ENCODE peak calls at places on chromosomes 4 and X, in seven cellular contexts. Y, G, Q, A, H, M and S are unnamed samples. For H3K27me3, the result is how much of the 10 kb centered on the place peaks cover.

GRCh38 chr4:93960450-93960849 is 131.9 kb downstream of the ATOH1 start:
- DNase-seq in Y (no peak), G (no peak), Q (no peak), A (no peak), H (no peak), M (no peak), S (no peak)

GRCh38 chr4:110483516-110483915 is 7.6 kb downstream of the ENPEP start:
- DNase-seq in Y (no peak), G (no peak), Q (no peak), A (no peak), H (no peak), M (no peak), S (no peak)

GRCh38 chrX:50799531-50799961 is 14.4 kb downstream of the SHROOM4 start:
- DNase-seq in Y (no peak), G (no peak), Q (no peak), A (no peak), H (no peak), M (no peak), S (no peak)

GRCh38 chr4:1537410-1538095 is 131.3 kb upstream of the NKX1-1 start:
- DNase-seq in Y (no peak), G (no peak), Q (no peak), A (no peak), H (no peak), M (no peak), S (no peak)

GRCh38 chr4:87499415-87500106 is 29.6 kb downstream of the SPARCL1 start:
- DNase-seq in Y (no peak), G (no peak), Q (no peak), A (no peak), H (no peak), M (no peak), S (no peak)

GRCh38 chr4:121656269-121656641 is 40.5 kb downstream of the ANXA5 start:
- DNase-seq in Y (no peak), G (peak), Q (no peak), A (peak), H (peak), M (no peak), S (no peak)

GRCh38 chrX:21781525-21781924 is 23.6 kb upstream of the SMPX start:
- DNase-seq in Y (no peak), G (no peak), Q (no peak), A (no peak), H (no peak), M (no peak), S (no peak)

GRCh38 chr4:41061482-41062185 is 152.7 kb downstream of the APBB2 start:
- DNase-seq in Y (no peak), G (no peak), Q (no peak), A (no peak), H (no peak), M (no peak), S (no peak)

GRCh38 chr4:184953971-184954370 is 64.3 kb upstream of the HELT start:
- DNase-seq in Y (no peak), G (no peak), Q (no peak), A (no peak), H (no peak), M (no peak), S (no peak)

GRCh38 chr4:8615366-8615765 is 22.8 kb downstream of the CPZ start:
- DNase-seq in Y (peak), G (no peak), Q (no peak), A (peak), H (no peak), M (no peak), S (no peak)

GRCh38 chr4:83219344-83219990 is 65.1 kb downstream of the COQ2 start:
- DNase-seq in Y (no peak), G (peak), Q (no peak), A (no peak), H (peak), M (no peak), S (no peak)

GRCh38 chr4:152307669-152308068 is 228.2 kb downstream of the FBXW7 start:
- DNase-seq in Y (no peak), G (no peak), Q (no peak), A (no peak), H (no peak), M (no peak), S (no peak)

GRCh38 chr4:83629945-83630684 is 94.2 kb downstream of the GPAT3 start:
- DNase-seq in Y (peak), G (peak), Q (no peak), A (peak), H (peak), M (no peak), S (no peak)

GRCh38 chrX:18701621-18702361 is 5.7 kb upstream of the PPEF1 start:
- DNase-seq in Y (no peak), G (peak), Q (no peak), A (no peak), H (peak), M (no peak), S (no peak)

GRCh38 chr4:173793937-173794510 is 264.0 kb upstream of the HAND2 start:
- DNase-seq in Y (no peak), G (no peak), Q (no peak), A (no peak), H (no peak), M (no peak), S (no peak)

GRCh38 chr4:102759835-102760644 is 728 bp downstream of the MANBA start:
- DNase-seq in Y (peak), G (peak), Q (no peak), A (peak), H (peak), M (no peak), S (peak)

GRCh38 chrX:135521405-135522131 is 1.1 kb downstream of the INTS6L start:
- DNase-seq in Y (peak), G (peak), Q (peak), A (peak), H (peak), M (peak), S (peak)

GRCh38 chr4:152038238-152038637 is 277.4 kb upstream of the GATB start:
- DNase-seq in Y (no peak), G (no peak), Q (no peak), A (no peak), H (no peak), M (no peak), S (no peak)

GRCh38 chr4:166165829-166166420 is 292.9 kb downstream of the TLL1 start:
- DNase-seq in Y (no peak), G (no peak), Q (no peak), A (no peak), H (peak), M (no peak), S (no peak)

GRCh38 chr4:1659104-1659725 is 24.9 kb downstream of the FAM53A start:
- DNase-seq in Y (no peak), G (no peak), Q (no peak), A (no peak), H (no peak), M (no peak), S (no peak)

GRCh38 chr4:37517326-37517725 is 168.8 kb downstream of the RELL1 start:
- DNase-seq in Y (no peak), G (no peak), Q (no peak), A (no peak), H (no peak), M (no peak), S (no peak)

GRCh38 chrX:1389993-1390285 is 2.0 kb downstream of the SLC25A6 start:
- DNase-seq in Y (no peak), G (no peak), Q (no peak), A (no peak), H (no peak), M (no peak), S (no peak)
- H3K4me3 ChIP-seq in Y (no peak), G (peak), Q (no peak), A (no peak), H (no peak), M (no peak), S (peak)

GRCh38 chr4:126776361-126776760 is 856.4 kb upstream of the INTU start:
- DNase-seq in Y (no peak), G (no peak), Q (no peak), A (no peak), H (no peak), M (no peak), S (no peak)
- TF ChIP-seq POLR2A in Y (no peak), G (no peak), Q (no peak), A (no peak), H (no peak), M (no peak), S (no peak)

GRCh38 chr4:61200991-61201526 is 933 bp downstream of the ADGRL3 start:
- DNase-seq in Y (no peak), G (no peak), Q (no peak), A (no peak), H (no peak), M (peak), S (no peak)
- H3K27me3 ChIP-seq in Y (under half), G (half or more), Q (under half), A (under half), H (under half), M (under half), S (under half)

GRCh38 chr4:2936773-2937145 is 26.4 kb downstream of the NOP14 start:
- DNase-seq in Y (peak), G (no peak), Q (peak), A (no peak), H (no peak), M (no peak), S (peak)
- H3K4me3 ChIP-seq in Y (no peak), G (no peak), Q (no peak), A (no peak), H (no peak), M (no peak), S (peak)

GRCh38 chr4:73067971-73068394 is 1.5 kb downstream of the COX18 start:
- DNase-seq in Y (no peak), G (no peak), Q (no peak), A (no peak), H (no peak), M (no peak), S (no peak)
- TF ChIP-seq POLR2A in Y (no peak), G (no peak), Q (no peak), A (no peak), H (no peak), M (no peak), S (no peak)

GRCh38 chrX:69280956-69281355 is 115.7 kb upstream of the PJA1 start:
- DNase-seq in Y (no peak), G (no peak), Q (no peak), A (no peak), H (peak), M (no peak), S (no peak)

GRCh38 chrX:69282893-69283690 is 117.8 kb upstream of the PJA1 start:
- DNase-seq in Y (no peak), G (no peak), Q (no peak), A (no peak), H (no peak), M (no peak), S (no peak)

GRCh38 chrX:69277369-69277768 is 112.1 kb upstream of the PJA1 start:
- DNase-seq in Y (no peak), G (no peak), Q (no peak), A (no peak), H (no peak), M (no peak), S (no peak)

GRCh38 chrX:69279234-69279633 is 114.0 kb upstream of the PJA1 start:
- DNase-seq in Y (no peak), G (no peak), Q (no peak), A (no peak), H (no peak), M (no peak), S (no peak)

GRCh38 chrX:69277961-69278795 is 112.9 kb upstream of the PJA1 start:
- DNase-seq in Y (no peak), G (no peak), Q (no peak), A (no peak), H (no peak), M (peak), S (no peak)
- H3K27me3 ChIP-seq in Y (under half), G (under half), Q (under half), A (under half), H (under half), M (under half), S (under half)

DNA sequence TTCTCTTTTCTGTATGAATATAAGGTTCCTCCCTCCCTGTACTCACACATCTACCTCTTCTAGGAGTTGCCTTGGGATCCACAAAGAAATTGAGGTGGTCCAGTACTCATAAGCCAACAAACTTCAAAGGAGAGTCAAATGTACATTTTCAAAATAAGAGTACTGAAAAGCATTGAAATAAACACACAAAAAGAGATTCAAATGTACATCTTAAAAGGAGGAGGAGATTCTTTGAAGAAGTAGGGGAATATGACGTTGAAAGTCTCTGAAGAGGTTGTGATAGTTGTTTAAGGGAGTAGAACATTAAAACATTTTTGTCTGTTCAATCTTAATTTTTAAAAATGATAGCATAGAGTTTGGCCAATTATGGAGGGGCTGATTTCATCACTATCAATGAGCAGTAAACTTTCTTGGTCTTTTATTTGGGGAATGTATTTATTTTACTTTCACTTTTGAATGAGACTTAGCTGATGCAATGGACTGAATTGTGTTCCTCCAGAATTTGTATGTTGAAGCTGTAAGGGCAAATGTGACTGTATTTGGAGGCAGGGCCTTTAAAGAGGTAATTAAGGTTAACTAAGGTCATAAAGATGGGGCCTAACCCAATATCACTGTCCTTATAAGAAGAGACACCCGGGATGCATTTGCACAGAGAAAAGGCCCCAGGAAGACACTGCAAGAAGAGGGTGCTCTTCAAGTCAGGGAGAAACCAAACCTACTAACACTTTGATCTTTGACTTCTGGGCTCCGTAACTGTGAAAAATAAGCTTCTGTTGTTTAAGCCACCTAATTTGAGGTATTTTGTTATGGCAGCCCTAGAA is 226.3 kb upstream of the PGRMC2 start:
- DNase-seq in Y (no peak), G (no peak), Q (no peak), A (no peak), H (no peak), M (no peak), S (no peak)
- H3K4me3 ChIP-seq in Y (no peak), G (no peak), Q (no peak), A (no peak), H (no peak), M (no peak), S (no peak)

DNA sequence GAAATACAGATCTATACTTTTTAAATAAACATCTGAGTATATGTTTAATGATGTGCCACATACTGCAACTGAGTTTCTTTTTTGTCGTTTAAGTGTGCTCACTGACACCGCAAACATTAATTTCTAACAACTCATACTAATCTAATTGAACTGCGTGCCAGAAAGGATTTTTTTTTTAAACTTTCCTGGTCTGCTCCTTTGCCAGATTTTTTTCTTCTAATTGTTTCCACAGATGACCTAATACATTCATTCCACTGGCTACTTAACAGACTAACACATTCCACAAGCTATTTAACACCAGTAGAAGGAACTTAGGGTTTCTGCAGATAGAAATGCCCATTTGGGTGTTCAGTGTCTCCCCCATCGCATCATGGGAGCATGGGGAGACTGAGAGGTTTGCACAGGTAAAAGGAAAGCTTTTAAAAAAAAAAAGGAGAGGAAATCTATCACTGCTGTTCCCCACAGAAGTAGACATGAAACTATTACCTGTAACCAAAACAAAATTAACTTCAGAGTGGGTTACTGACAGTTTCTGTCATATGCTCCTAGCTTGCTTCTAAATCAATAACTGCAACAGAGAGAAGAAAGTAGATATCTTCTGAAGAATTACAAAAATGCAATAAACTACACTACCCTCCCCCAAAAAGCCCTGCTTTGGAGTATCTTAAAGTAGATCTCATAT is 31.6 kb downstream of the SH3KBP1 start:
- DNase-seq in Y (no peak), G (no peak), Q (no peak), A (no peak), H (no peak), M (no peak), S (no peak)
- TF ChIP-seq POLR2A in Y (no peak), G (no peak), Q (no peak), A (no peak), H (no peak), M (no peak), S (no peak)

GRCh38 chrX:153884136-153885076 is 1.6 kb downstream of the L1CAM start:
- DNase-seq in Y (no peak), G (no peak), Q (no peak), A (no peak), H (peak), M (no peak), S (no peak)

GRCh38 chrX:153882086-153882498 is 3.9 kb downstream of the L1CAM start:
- DNase-seq in Y (peak), G (no peak), Q (no peak), A (no peak), H (no peak), M (no peak), S (no peak)

GRCh38 chrX:153885208-153885787 is 675 bp downstream of the L1CAM start:
- DNase-seq in Y (no peak), G (no peak), Q (no peak), A (no peak), H (no peak), M (no peak), S (no peak)

GRCh38 chrX:153882557-153882956 is 3.4 kb downstream of the L1CAM start:
- DNase-seq in Y (no peak), G (no peak), Q (no peak), A (no peak), H (no peak), M (no peak), S (no peak)

GRCh38 chrX:153883163-153883843 is 2.7 kb downstream of the L1CAM start:
- DNase-seq in Y (no peak), G (no peak), Q (no peak), A (no peak), H (no peak), M (no peak), S (no peak)
- H3K27me3 ChIP-seq in Y (under half), G (half or more), Q (under half), A (under half), H (under half), M (under half), S (half or more)

GRCh38 chr4:125316391-125316780 is 1.6 kb downstream of the FAT4 start:
- DNase-seq in Y (no peak), G (peak), Q (peak), A (no peak), H (peak), M (peak), S (no peak)

GRCh38 chr4:125315571-125316390 is 1.0 kb downstream of the FAT4 start:
- DNase-seq in Y (peak), G (peak), Q (peak), A (peak), H (peak), M (peak), S (no peak)

GRCh38 chr4:125319311-125319710 is 4.6 kb downstream of the FAT4 start:
- DNase-seq in Y (no peak), G (no peak), Q (no peak), A (no peak), H (no peak), M (no peak), S (no peak)

GRCh38 chr4:125316781-125317525 is 2.2 kb downstream of the FAT4 start:
- DNase-seq in Y (peak), G (peak), Q (peak), A (peak), H (peak), M (peak), S (peak)

GRCh38 chr4:125317526-125317880 is 2.7 kb downstream of the FAT4 start:
- DNase-seq in Y (peak), G (no peak), Q (peak), A (peak), H (peak), M (no peak), S (no peak)
- H3K4me3 ChIP-seq in Y (peak), G (peak), Q (peak), A (peak), H (no peak), M (peak), S (peak)